ENCODE peak calls at places on chromosomes 4 and X, in five cellular contexts. I is heart right ventricle, J is left ventricle myocardium inferior, R is brain microvascular endothelial cell, Y is colonic mucosa. S is an unnamed sample.

GRCh38 chr4:123363729-123364128 is 32.9 kb upstream of the SPRY1 start:
- DNase-seq in Y (no peak), R (no peak), I (no peak), J (no peak), S (no peak)

GRCh38 chr4:17762705-17763104 is 18.7 kb downstream of the FAM184B start:
- DNase-seq in R (no peak), I (no peak), J (no peak), Y (no peak), S (no peak)

GRCh38 chr4:162162672-162163071 is 1.1 kb downstream of the FSTL5 start:
- DNase-seq in R (no peak), I (no peak), J (no peak), Y (no peak), S (no peak)

GRCh38 chr4:1080432-1080831 is 32.9 kb downstream of the RNF212 start:
- DNase-seq in Y (no peak), I (no peak), R (no peak), J (no peak), S (no peak)

GRCh38 chrX:126509917-126510316 is 42.7 kb downstream of the DCAF12L1 start:
- DNase-seq in I (no peak), J (no peak), R (no peak), Y (no peak), S (no peak)

GRCh38 chr4:123599920-123600394 is 203.4 kb downstream of the SPRY1 start:
- DNase-seq in I (peak; percentile 69), Y (peak; percentile 89), R (peak; percentile 45), J (peak; percentile 73), S (peak; percentile 78)

GRCh38 chr4:169059294-169060201 is 49.5 kb upstream of the CBR4 start:
- DNase-seq in I (peak; percentile 20), R (no peak), J (peak; percentile 35), Y (no peak), S (no peak)

GRCh38 chrX:3651272-3651671 is 62.2 kb downstream of the PRKX start:
- DNase-seq in Y (no peak), R (peak; percentile 36), I (no peak), J (no peak), S (no peak)

GRCh38 chrX:74521961-74522833 is 92.2 kb downstream of the RLIM start:
- DNase-seq in I (no peak), R (no peak), Y (no peak), J (peak; percentile 22), S (no peak)

GRCh38 chr4:140249351-140249750 is 95.4 kb upstream of the MAML3 start:
- DNase-seq in J (no peak), I (no peak), R (no peak), Y (no peak), S (no peak)

GRCh38 chr4:156977435-156978160 is 6.0 kb upstream of the PDGFC start:
- DNase-seq in Y (no peak), R (peak; percentile 93), I (no peak), J (no peak), S (no peak)

GRCh38 chr4:8871417-8872401 is at the start of gene HMX1:
- DNase-seq in Y (no peak), R (no peak), J (peak; percentile 19), I (no peak), S (no peak)

GRCh38 chrX:24870143-24870542 is 145.6 kb downstream of the ARX start:
- DNase-seq in R (peak; percentile 48), Y (no peak), J (no peak), I (no peak), S (no peak)

GRCh38 chrX:576904-577303 is 53.7 kb upstream of the SHOX start:
- DNase-seq in R (no peak), Y (no peak), I (no peak), J (no peak), S (no peak)

GRCh38 chrX:100928660-100929613 is at the start of gene XKRX:
- DNase-seq in I (peak; percentile 28), R (no peak), Y (peak; percentile 80), J (peak; percentile 20), S (peak; percentile 77)

GRCh38 chr4:184536881-184537248 is 62.5 kb upstream of the IRF2 start:
- DNase-seq in Y (peak; percentile 25), R (no peak), J (no peak), I (no peak), S (no peak)

GRCh38 chrX:41302293-41302868 is 31.6 kb upstream of the DDX3X start:
- DNase-seq in Y (no peak), R (no peak), I (no peak), J (no peak), S (no peak)

GRCh38 chr4:141659539-141659938 is 23.2 kb downstream of the IL15 start:
- DNase-seq in J (no peak), R (no peak), I (no peak), Y (no peak), S (no peak)

GRCh38 chrX:154714925-154715324 is 36.0 kb downstream of the GAB3 start:
- DNase-seq in I (no peak), J (no peak), R (peak; percentile 58), Y (peak; percentile 52), S (no peak)

GRCh38 chr4:45064741-45065140 is 338.4 kb upstream of the GNPDA2 start:
- DNase-seq in I (no peak), J (no peak), R (no peak), Y (no peak), S (no peak)

GRCh38 chr4:92339671-92340070 is 35.9 kb downstream of the GRID2 start:
- DNase-seq in J (no peak), I (no peak), Y (no peak), R (no peak), S (no peak)

GRCh38 chr4:10035130-10035529 is 13.8 kb upstream of the SLC2A9 start:
- DNase-seq in R (no peak), I (no peak), J (no peak), Y (no peak), S (no peak)

GRCh38 chr4:54276633-54277426 is 47.7 kb downstream of the PDGFRA start:
- DNase-seq in I (no peak), J (no peak), Y (no peak), R (no peak), S (no peak)

GRCh38 chr4:159006202-159006601 is 96.7 kb upstream of the RAPGEF2 start:
- DNase-seq in I (no peak), J (no peak), R (peak; percentile 36), Y (peak; percentile 52), S (no peak)

GRCh38 chrX:66498672-66499296 is 140.1 kb downstream of the EDA2R start:
- DNase-seq in I (no peak), Y (no peak), J (no peak), R (no peak), S (no peak)

GRCh38 chr4:48450740-48451139 is 32.4 kb upstream of the SLC10A4 start:
- DNase-seq in R (no peak), I (no peak), Y (no peak), J (no peak), S (no peak)

GRCh38 chrX:30812326-30812725 is 76.7 kb downstream of the TAB3 start:
- DNase-seq in Y (no peak), R (no peak), J (no peak), I (no peak), S (no peak)
- H3K27ac ChIP-seq in Y (no peak overlapping the region), R (no peak overlapping the region), J (no peak overlapping the region), I (no peak overlapping the region), S (no peak overlapping the region)

DNA sequence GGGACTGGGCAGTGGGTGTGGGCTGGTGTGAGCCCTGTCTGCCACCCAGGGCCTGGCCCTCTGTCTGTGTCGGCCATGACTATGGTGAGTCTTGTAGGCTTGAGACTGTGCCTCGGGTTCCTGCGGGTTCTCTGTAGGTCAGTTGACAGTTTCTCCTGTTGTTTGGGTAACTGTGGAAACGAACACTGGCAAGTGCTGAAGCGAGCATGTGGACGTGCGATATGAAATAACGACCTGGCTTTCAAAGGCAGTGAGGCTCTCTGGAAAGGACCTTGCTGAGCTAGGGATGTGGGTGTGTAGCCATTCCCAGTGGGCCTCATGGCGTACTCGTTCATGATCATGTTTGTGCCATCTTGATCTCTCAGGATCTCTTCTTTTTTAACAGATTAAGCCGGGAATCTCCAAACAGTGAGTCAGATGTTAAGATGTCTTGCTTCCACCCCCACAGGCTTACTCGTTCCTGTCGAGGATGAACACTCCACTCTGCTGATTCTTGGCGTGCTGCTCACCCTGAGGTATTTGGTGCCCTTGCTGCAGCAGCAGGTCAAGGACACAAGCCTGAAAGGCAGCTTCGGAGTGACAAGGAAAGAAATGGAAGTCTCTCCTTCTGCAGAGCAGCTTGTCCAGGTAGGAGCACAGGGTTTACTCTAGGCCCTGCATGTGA is 41.3 kb downstream of the HTT start:
- DNase-seq in Y (no peak), R (no peak), I (no peak), J (no peak), S (no peak)
- H3K36me3 ChIP-seq in Y (peaks cover 22% of the 10 kb centered on the region), R (peaks cover 19% of the 10 kb centered on the region), I (no peaks in the 10 kb centered on the region), J (peaks cover 36% of the 10 kb centered on the region), S (peaks cover 9% of the 10 kb centered on the region)

GRCh38 chr4:75530556-75531322 is 16.5 kb downstream of the THAP6 start:
- DNase-seq in R (no peak), I (no peak), J (no peak), Y (no peak), S (no peak)
- H3K27ac ChIP-seq in R (no peak overlapping the region), I (no peak overlapping the region), J (no peak overlapping the region), Y (no peak overlapping the region), S (no peak overlapping the region)

GRCh38 chrX:109632906-109633504 is 8.0 kb upstream of the KCNE5 start:
- DNase-seq in I (no peak), J (no peak), R (no peak), Y (no peak), S (no peak)
- H3K36me3 ChIP-seq in I (no peaks in the 10 kb centered on the region), J (no peaks in the 10 kb centered on the region), R (no peaks in the 10 kb centered on the region), Y (no peaks in the 10 kb centered on the region), S (no peaks in the 10 kb centered on the region)

S was measured in aorta.